ENCODE peak calls at places on chromosome 18, in five cellular contexts. Y is HL-60, G is SJCRH30, U is PC-3, J is Peyer's patch. V is an unnamed sample. For H3K27me3, the result is how much of the 10 kb centered on the place peaks cover.

GRCh38 chr18:6557470-6558245 is 142.9 kb upstream of the L3MBTL4 start:
- DNase-seq in G (no peak), Y (no peak), J (no peak), U (no peak), V (no peak)

GRCh38 chr18:52422985-52423601 is 83.1 kb downstream of the DCC start:
- DNase-seq in Y (no peak), U (no peak), G (peak), J (no peak), V (no peak)

GRCh38 chr18:46712406-46712805 is 44.4 kb downstream of the ST8SIA5 start:
- DNase-seq in U (peak), Y (no peak), G (no peak), J (no peak), V (no peak)

GRCh38 chr18:45517181-45517741 is 98.0 kb upstream of the SLC14A2 start:
- DNase-seq in G (no peak), Y (no peak), J (no peak), U (no peak), V (no peak)

GRCh38 chr18:76451475-76452331 is 43.3 kb downstream of the ZNF516 start:
- DNase-seq in G (peak), U (no peak), J (no peak), Y (no peak), V (no peak)

GRCh38 chr18:31819106-31819924 is 58.6 kb upstream of the SLC25A52 start:
- DNase-seq in U (peak), Y (peak), J (no peak), G (no peak), V (no peak)

GRCh38 chr18:35267809-35268208 is 22.2 kb downstream of the ZSCAN30 start:
- DNase-seq in G (no peak), U (no peak), Y (no peak), J (no peak), V (no peak)

GRCh38 chr18:56995579-56996194 is 151.2 kb upstream of the BOD1L2 start:
- DNase-seq in G (no peak), U (no peak), J (no peak), Y (no peak), V (no peak)

GRCh38 chr18:49654347-49654746 is 92.5 kb downstream of the LIPG start:
- DNase-seq in J (no peak), Y (no peak), G (no peak), U (no peak), V (no peak)

GRCh38 chr18:44716697-44717163 is 36.0 kb downstream of the SETBP1 start:
- DNase-seq in U (no peak), G (no peak), Y (no peak), J (no peak), V (no peak)

GRCh38 chr18:24006731-24007308 is 7.7 kb upstream of the TTC39C start:
- DNase-seq in Y (no peak), J (no peak), G (no peak), U (peak), V (no peak)

GRCh38 chr18:5582054-5582453 is 38.3 kb upstream of the EPB41L3 start:
- DNase-seq in Y (no peak), U (no peak), J (no peak), G (no peak), V (no peak)

GRCh38 chr18:4453712-4454547 is 1.2 kb downstream of the DLGAP1 start:
- DNase-seq in U (no peak), J (no peak), G (no peak), Y (no peak), V (no peak)

GRCh38 chr18:4285525-4285924 is 169.6 kb downstream of the DLGAP1 start:
- DNase-seq in Y (no peak), J (no peak), U (no peak), G (no peak), V (no peak)

GRCh38 chr18:31258789-31259188 is 59.2 kb upstream of the DSG1 start:
- DNase-seq in J (no peak), G (no peak), U (no peak), Y (no peak), V (no peak)

GRCh38 chr18:51191139-51191717 is 6.3 kb downstream of the MEX3C start:
- DNase-seq in G (no peak), Y (no peak), J (no peak), U (no peak), V (no peak)

GRCh38 chr18:33605250-33605649 is 27.2 kb downstream of the ASXL3 start:
- DNase-seq in U (no peak), J (no peak), Y (no peak), G (no peak), V (no peak)

GRCh38 chr18:61569176-61569892 is 236.1 kb downstream of the CDH20 start:
- DNase-seq in Y (no peak), G (no peak), U (peak), J (no peak), V (no peak)

GRCh38 chr18:69916412-69916811 is 31.3 kb downstream of the CD226 start:
- DNase-seq in G (no peak), J (no peak), Y (no peak), U (peak), V (no peak)

GRCh38 chr18:50401888-50402287 is 27.0 kb downstream of the SKA1 start:
- DNase-seq in J (no peak), U (peak), G (peak), Y (no peak), V (no peak)

GRCh38 chr18:55779711-55780590 is 192.0 kb upstream of the TCF4 start:
- DNase-seq in G (peak), Y (no peak), U (no peak), J (peak), V (no peak)

GRCh38 chr18:63567276-63567675 is 19.9 kb upstream of the SERPINB13 start:
- DNase-seq in J (no peak), U (no peak), G (no peak), Y (no peak), V (no peak)

GRCh38 chr18:5155180-5155906 is 41.7 kb downstream of the AKAIN1 start:
- DNase-seq in G (no peak), Y (no peak), U (no peak), J (no peak), V (no peak)

GRCh38 chr18:38237796-38238195 is 672.2 kb upstream of the CELF4 start:
- DNase-seq in Y (no peak), G (no peak), U (no peak), J (no peak), V (no peak)

GRCh38 chr18:50720281-50720680 is 99.5 kb downstream of the MRO start:
- DNase-seq in Y (no peak), J (no peak), U (no peak), G (no peak), V (no peak)

GRCh38 chr18:69885841-69886531 is 61.7 kb downstream of the CD226 start:
- DNase-seq in J (no peak), Y (no peak), G (no peak), U (no peak), V (no peak)

GRCh38 chr18:55544028-55544427 is 44.0 kb downstream of the TCF4 start:
- DNase-seq in U (no peak), Y (no peak), J (no peak), G (no peak), V (no peak)

GRCh38 chr18:33467531-33467930 is 27.0 kb upstream of the CCDC178 start:
- DNase-seq in U (peak), G (no peak), Y (no peak), J (no peak), V (no peak)

GRCh38 chr18:64017870-64018269 is 48.0 kb downstream of the SERPINB8 start:
- DNase-seq in G (no peak), U (peak), Y (no peak), J (no peak), V (no peak)

GRCh38 chr18:14784133-14784532 is 36.2 kb downstream of the ANKRD30B start:
- DNase-seq in J (no peak), G (no peak), U (peak), Y (no peak), V (no peak)

DNA sequence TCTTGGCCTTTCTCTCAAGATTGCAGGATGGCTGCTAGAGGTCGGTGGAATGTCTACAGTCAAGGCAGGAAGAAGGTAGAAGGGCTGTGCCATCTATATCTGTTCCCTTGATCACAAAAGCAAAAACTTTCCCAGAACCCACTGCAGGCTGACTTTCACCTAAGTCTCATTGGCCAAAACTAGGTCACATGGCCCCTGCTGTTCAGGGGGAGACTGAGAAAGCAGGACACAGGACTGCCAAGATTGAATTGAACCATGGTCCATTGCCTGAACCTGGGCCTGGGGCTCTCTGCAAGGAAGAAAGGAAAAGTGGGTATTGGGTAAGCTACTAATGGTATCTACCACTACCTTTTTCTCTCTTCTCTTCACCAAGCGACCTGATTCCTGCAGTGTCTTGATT is 9.6 kb upstream of the GRP start:
- DNase-seq in U (no peak), G (no peak), J (no peak), Y (no peak), V (no peak)
- H3K27me3 ChIP-seq in U (under half), G (under half), J (under half), Y (under half), V (under half)

DNA sequence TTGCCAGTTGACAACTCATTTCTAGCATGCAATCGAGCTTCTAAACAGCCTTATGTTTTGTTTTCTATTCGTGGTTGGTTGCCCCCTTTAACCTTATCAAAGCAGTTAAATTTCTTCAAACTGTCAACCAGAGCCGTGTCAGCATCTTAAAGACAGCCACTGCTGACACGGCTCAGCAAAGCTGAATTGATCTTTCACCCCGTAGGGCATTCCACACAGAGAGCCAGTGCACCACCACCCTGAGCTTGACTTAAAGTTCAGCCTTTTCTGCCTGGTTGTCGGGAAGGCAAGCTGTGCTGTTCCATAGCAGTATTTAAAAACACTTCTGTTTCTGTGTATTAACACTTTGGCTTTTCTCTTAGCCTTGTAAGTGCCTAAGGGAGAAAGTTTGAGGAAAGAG is 355.0 kb upstream of the CHST9 start:
- DNase-seq in G (no peak), J (no peak), Y (no peak), U (no peak), V (no peak)
- H3K27me3 ChIP-seq in G (under half), J (under half), Y (under half), U (half or more), V (under half)

GRCh38 chr18:986552-986951 is 81.9 kb downstream of the ADCYAP1 start:
- DNase-seq in Y (no peak), U (no peak), G (no peak), J (no peak), V (no peak)

GRCh38 chr18:985301-985700 is 80.6 kb downstream of the ADCYAP1 start:
- DNase-seq in G (peak), J (no peak), Y (no peak), U (no peak), V (no peak)

GRCh38 chr18:986071-986470 is 81.4 kb downstream of the ADCYAP1 start:
- DNase-seq in J (no peak), G (peak), Y (no peak), U (no peak), V (no peak)

GRCh38 chr18:984004-984403 is 79.3 kb downstream of the ADCYAP1 start:
- DNase-seq in Y (no peak), U (no peak), J (no peak), G (no peak), V (no peak)

DNA sequence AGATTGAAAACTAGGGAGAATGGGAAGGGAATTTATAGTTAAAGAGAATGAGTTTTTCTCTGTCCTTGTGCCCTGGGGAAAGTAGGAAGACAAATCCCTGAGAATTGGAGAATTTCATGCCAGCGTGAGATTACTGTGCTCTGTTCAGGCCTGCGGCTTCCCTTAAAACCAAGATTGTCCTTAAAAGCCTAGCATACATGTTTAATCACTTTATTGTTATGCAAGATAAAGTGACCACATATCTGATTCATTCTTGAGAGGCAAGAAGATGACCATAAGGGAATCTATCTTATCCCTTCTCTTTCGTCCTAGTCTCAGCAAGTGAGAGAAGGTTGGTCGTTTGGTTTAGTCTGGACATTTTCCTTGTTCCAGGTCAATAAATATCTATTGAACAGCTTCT is 75.9 kb downstream of the ADCYAP1 start:
- DNase-seq in J (no peak), G (no peak), U (no peak), Y (no peak), V (no peak)
- H3K27me3 ChIP-seq in J (under half), G (under half), U (under half), Y (under half), V (under half)

DNA sequence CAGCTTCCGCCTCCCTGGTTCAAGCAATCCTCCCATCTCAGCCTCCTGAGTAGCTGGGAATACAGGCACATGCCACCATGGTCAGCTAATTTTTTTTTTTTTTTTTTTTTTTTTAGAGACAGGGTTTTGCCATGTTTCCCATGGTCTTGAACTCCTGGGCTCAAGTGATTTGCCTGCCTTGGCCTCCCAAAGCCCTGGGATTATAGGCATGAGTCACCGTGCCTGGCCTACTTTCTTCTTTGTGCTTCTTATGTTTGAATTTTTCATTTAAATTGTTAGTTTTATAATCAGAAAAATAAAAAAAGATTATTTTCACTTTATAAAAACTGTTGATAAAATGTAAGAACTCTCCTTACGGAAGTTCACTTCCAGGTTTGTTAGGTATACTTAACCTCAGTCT is 101.5 kb upstream of the LPIN2 start:
- DNase-seq in U (no peak), G (no peak), Y (no peak), J (no peak), V (no peak)
- H3K27me3 ChIP-seq in U (under half), G (under half), Y (under half), J (under half), V (under half)

GRCh38 chr18:21262979-21263378 is 20.9 kb downstream of the GREB1L start:
- DNase-seq in U (no peak), J (no peak), Y (no peak), G (no peak), V (no peak)
- H3K27me3 ChIP-seq in U (under half), J (under half), Y (under half), G (under half), V (under half)

GRCh38 chr18:8609711-8610441 is 639 bp downstream of the RAB12 start:
- DNase-seq in U (no peak), Y (no peak), G (no peak), J (no peak), V (peak)
- H3K27me3 ChIP-seq in U (under half), Y (under half), G (under half), J (under half), V (under half)

GRCh38 chr18:48393776-48394175 is 15.4 kb downstream of the ZBTB7C start:
- DNase-seq in G (no peak), U (no peak), Y (no peak), J (no peak), V (no peak)

GRCh38 chr18:48398074-48398473 is 11.1 kb downstream of the ZBTB7C start:
- DNase-seq in G (no peak), Y (no peak), J (no peak), U (no peak), V (no peak)

GRCh38 chr18:48399303-48400075 is 9.7 kb downstream of the ZBTB7C start:
- DNase-seq in Y (no peak), J (no peak), G (no peak), U (no peak), V (no peak)

GRCh38 chr18:48395646-48396045 is 13.5 kb downstream of the ZBTB7C start:
- DNase-seq in U (no peak), G (no peak), Y (no peak), J (no peak), V (no peak)

DNA sequence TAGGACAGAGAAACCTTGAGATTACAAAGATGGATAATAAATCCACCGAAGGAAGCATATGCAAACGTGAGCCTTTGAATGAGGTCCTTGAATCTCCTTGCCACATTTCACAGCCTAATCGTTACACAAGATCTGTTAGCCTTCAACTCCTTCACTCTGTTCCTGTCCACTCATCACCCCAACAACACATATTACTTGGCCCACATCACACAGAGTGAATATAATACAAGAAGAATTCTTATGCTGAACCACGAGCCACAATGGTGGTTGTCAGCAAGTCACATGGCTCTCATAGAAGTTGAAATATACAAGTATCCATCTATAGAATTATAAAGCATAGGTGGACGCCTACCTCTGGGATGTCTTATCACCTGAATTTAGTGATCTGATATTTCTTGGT is 12.6 kb downstream of the ZBTB7C start:
- DNase-seq in J (no peak), G (no peak), U (no peak), Y (no peak), V (no peak)
- H3K27me3 ChIP-seq in J (under half), G (under half), U (under half), Y (under half), V (under half)

GRCh38 chr18:10440874-10441273 is 13.6 kb upstream of the APCDD1 start:
- DNase-seq in G (no peak), U (no peak), J (no peak), Y (no peak), V (no peak)
- H3K27me3 ChIP-seq in G (under half), U (half or more), J (under half), Y (under half), V (under half)

GRCh38 chr18:13261658-13262357 is 43.2 kb downstream of the LDLRAD4 start:
- DNase-seq in U (no peak), G (no peak), J (no peak), Y (no peak), V (no peak)
- H3K27me3 ChIP-seq in U (half or more), G (under half), J (under half), Y (under half), V (under half)

V was measured in CD4-positive, alpha-beta T cell.